ENCODE peak calls at places on chromosomes 16 and 17, in five cellular contexts. One of them, this sample, is unnamed. For H3K36me3, the result is how much of the 10 kb centered on the place peaks cover.

GRCh38 chr17:32494621-32495346 is 8.0 kb downstream of the CDK5R1 start:
- DNase-seq in pancreas: no peak
- DNase-seq in heart right ventricle: no peak
- DNase-seq in right atrium auricular region: no peak
- DNase-seq in spleen: peak
- DNase-seq in this sample: peak

GRCh38 chr17:5785867-5786509 is 201.7 kb upstream of the NLRP1 start:
- DNase-seq in heart right ventricle: no peak
- DNase-seq in pancreas: no peak
- DNase-seq in right atrium auricular region: no peak
- DNase-seq in spleen: no peak
- DNase-seq in this sample: no peak

GRCh38 chr17:14245002-14245401 is 8.3 kb upstream of the CDRT15 start:
- DNase-seq in heart right ventricle: no peak
- DNase-seq in pancreas: no peak
- DNase-seq in spleen: no peak
- DNase-seq in right atrium auricular region: no peak
- DNase-seq in this sample: no peak

GRCh38 chr17:16005641-16006040 is 6.0 kb downstream of the TTC19 start:
- DNase-seq in pancreas: no peak
- DNase-seq in spleen: no peak
- DNase-seq in right atrium auricular region: no peak
- DNase-seq in heart right ventricle: no peak
- DNase-seq in this sample: no peak

GRCh38 chr16:78579020-78579419 is 479.6 kb downstream of the WWOX start:
- DNase-seq in heart right ventricle: no peak
- DNase-seq in pancreas: no peak
- DNase-seq in right atrium auricular region: no peak
- DNase-seq in spleen: no peak
- DNase-seq in this sample: no peak

GRCh38 chr17:80709090-80709695 is 164.6 kb downstream of the RPTOR start:
- DNase-seq in right atrium auricular region: no peak
- DNase-seq in pancreas: no peak
- DNase-seq in heart right ventricle: no peak
- DNase-seq in spleen: no peak
- DNase-seq in this sample: no peak

GRCh38 chr16:54817432-54817831 is 113.2 kb upstream of the IRX5 start:
- DNase-seq in pancreas: no peak
- DNase-seq in right atrium auricular region: no peak
- DNase-seq in spleen: no peak
- DNase-seq in heart right ventricle: peak
- DNase-seq in this sample: no peak

GRCh38 chr16:17014484-17015121 is 456.2 kb downstream of the XYLT1 start:
- DNase-seq in right atrium auricular region: no peak
- DNase-seq in pancreas: no peak
- DNase-seq in spleen: no peak
- DNase-seq in heart right ventricle: no peak
- DNase-seq in this sample: no peak

GRCh38 chr16:87384162-87384999 is 805 bp upstream of the FBXO31 start:
- DNase-seq in pancreas: peak
- DNase-seq in spleen: peak
- DNase-seq in right atrium auricular region: no peak
- DNase-seq in heart right ventricle: no peak
- DNase-seq in this sample: peak

GRCh38 chr17:60059082-60059481 is 19.6 kb downstream of the HEATR6 start:
- DNase-seq in spleen: no peak
- DNase-seq in pancreas: no peak
- DNase-seq in heart right ventricle: no peak
- DNase-seq in right atrium auricular region: no peak
- DNase-seq in this sample: no peak

GRCh38 chr17:40727447-40728231 is 24.1 kb upstream of the KRT24 start:
- DNase-seq in pancreas: no peak
- DNase-seq in heart right ventricle: no peak
- DNase-seq in spleen: no peak
- DNase-seq in right atrium auricular region: no peak
- DNase-seq in this sample: no peak

GRCh38 chr17:63173903-63174302 is 207.9 kb downstream of the TANC2 start:
- DNase-seq in spleen: no peak
- DNase-seq in right atrium auricular region: no peak
- DNase-seq in pancreas: no peak
- DNase-seq in heart right ventricle: no peak
- DNase-seq in this sample: no peak

GRCh38 chr17:13462673-13463124 is 139.0 kb downstream of the HS3ST3A1 start:
- DNase-seq in spleen: no peak
- DNase-seq in right atrium auricular region: no peak
- DNase-seq in pancreas: no peak
- DNase-seq in heart right ventricle: no peak
- DNase-seq in this sample: no peak

GRCh38 chr16:1895949-1896675 is 22.1 kb downstream of the HS3ST6 start:
- DNase-seq in heart right ventricle: no peak
- DNase-seq in pancreas: no peak
- DNase-seq in right atrium auricular region: no peak
- DNase-seq in spleen: no peak
- DNase-seq in this sample: no peak

GRCh38 chr16:21574372-21574771 is 25.0 kb upstream of the METTL9 start:
- DNase-seq in spleen: no peak
- DNase-seq in heart right ventricle: no peak
- DNase-seq in right atrium auricular region: peak
- DNase-seq in pancreas: no peak
- DNase-seq in this sample: peak

GRCh38 chr16:28823291-28823718 is 506 bp downstream of the ATXN2L start:
- DNase-seq in pancreas: peak
- DNase-seq in right atrium auricular region: no peak
- DNase-seq in spleen: no peak
- DNase-seq in heart right ventricle: no peak
- DNase-seq in this sample: no peak

GRCh38 chr16:2295056-2295798 is 27.3 kb upstream of the RNPS1 start:
- DNase-seq in pancreas: no peak
- DNase-seq in spleen: peak
- DNase-seq in right atrium auricular region: no peak
- DNase-seq in heart right ventricle: no peak
- DNase-seq in this sample: no peak

GRCh38 chr17:80940171-80941123 is 51.2 kb upstream of the CHMP6 start:
- DNase-seq in pancreas: peak
- DNase-seq in right atrium auricular region: no peak
- DNase-seq in heart right ventricle: no peak
- DNase-seq in spleen: peak
- DNase-seq in this sample: no peak

GRCh38 chr16:12801511-12802042 is 2.1 kb downstream of the CPPED1 start:
- DNase-seq in spleen: no peak
- DNase-seq in heart right ventricle: no peak
- DNase-seq in right atrium auricular region: no peak
- DNase-seq in pancreas: no peak
- DNase-seq in this sample: no peak

GRCh38 chr16:78469787-78470186 is 370.3 kb downstream of the WWOX start:
- DNase-seq in heart right ventricle: no peak
- DNase-seq in pancreas: no peak
- DNase-seq in spleen: no peak
- DNase-seq in right atrium auricular region: no peak
- DNase-seq in this sample: no peak

GRCh38 chr16:9670058-9670457 is 512.2 kb downstream of the GRIN2A start:
- DNase-seq in right atrium auricular region: no peak
- DNase-seq in spleen: no peak
- DNase-seq in pancreas: no peak
- DNase-seq in heart right ventricle: no peak
- DNase-seq in this sample: no peak

GRCh38 chr16:4890686-4891085 is 43.4 kb downstream of the UBN1 start:
- DNase-seq in pancreas: no peak
- DNase-seq in heart right ventricle: no peak
- DNase-seq in right atrium auricular region: no peak
- DNase-seq in spleen: no peak
- DNase-seq in this sample: no peak

GRCh38 chr16:78809535-78809934 is 710.1 kb downstream of the WWOX start:
- DNase-seq in pancreas: no peak
- DNase-seq in heart right ventricle: no peak
- DNase-seq in spleen: no peak
- DNase-seq in right atrium auricular region: no peak
- DNase-seq in this sample: no peak

GRCh38 chr17:80785477-80786178 is 206.0 kb upstream of the CHMP6 start:
- DNase-seq in pancreas: peak
- DNase-seq in spleen: no peak
- DNase-seq in heart right ventricle: no peak
- DNase-seq in right atrium auricular region: no peak
- DNase-seq in this sample: no peak

GRCh38 chr17:48612854-48613691 is 2.0 kb downstream of the HOXB8 start:
- DNase-seq in right atrium auricular region: no peak
- DNase-seq in spleen: peak
- DNase-seq in heart right ventricle: no peak
- DNase-seq in pancreas: peak
- DNase-seq in this sample: no peak

GRCh38 chr16:75624921-75625334 is 1.8 kb upstream of the ADAT1 start:
- DNase-seq in spleen: no peak
- DNase-seq in heart right ventricle: no peak
- DNase-seq in pancreas: no peak
- DNase-seq in right atrium auricular region: no peak
- DNase-seq in this sample: no peak
- H3K36me3 ChIP-seq in spleen: under half
- H3K36me3 ChIP-seq in heart right ventricle: half or more
- H3K36me3 ChIP-seq in pancreas: under half
- H3K36me3 ChIP-seq in right atrium auricular region: under half
- H3K36me3 ChIP-seq in this sample: under half

GRCh38 chr17:34765291-34765690 is 185.9 kb downstream of the TMEM132E start:
- DNase-seq in pancreas: no peak
- DNase-seq in right atrium auricular region: no peak
- DNase-seq in heart right ventricle: no peak
- DNase-seq in spleen: no peak
- DNase-seq in this sample: no peak
- H3K27ac ChIP-seq in pancreas: no peak
- H3K27ac ChIP-seq in right atrium auricular region: no peak
- H3K27ac ChIP-seq in heart right ventricle: no peak
- H3K27ac ChIP-seq in spleen: no peak
- H3K27ac ChIP-seq in this sample: no peak

GRCh38 chr17:82787081-82787848 is 35.4 kb downstream of the TBCD start:
- DNase-seq in pancreas: no peak
- DNase-seq in spleen: no peak
- DNase-seq in right atrium auricular region: peak
- DNase-seq in heart right ventricle: no peak
- DNase-seq in this sample: no peak
- H3K36me3 ChIP-seq in pancreas: under half
- H3K36me3 ChIP-seq in spleen: under half
- H3K36me3 ChIP-seq in right atrium auricular region: under half
- H3K36me3 ChIP-seq in heart right ventricle: under half
- H3K36me3 ChIP-seq in this sample: under half

DNA sequence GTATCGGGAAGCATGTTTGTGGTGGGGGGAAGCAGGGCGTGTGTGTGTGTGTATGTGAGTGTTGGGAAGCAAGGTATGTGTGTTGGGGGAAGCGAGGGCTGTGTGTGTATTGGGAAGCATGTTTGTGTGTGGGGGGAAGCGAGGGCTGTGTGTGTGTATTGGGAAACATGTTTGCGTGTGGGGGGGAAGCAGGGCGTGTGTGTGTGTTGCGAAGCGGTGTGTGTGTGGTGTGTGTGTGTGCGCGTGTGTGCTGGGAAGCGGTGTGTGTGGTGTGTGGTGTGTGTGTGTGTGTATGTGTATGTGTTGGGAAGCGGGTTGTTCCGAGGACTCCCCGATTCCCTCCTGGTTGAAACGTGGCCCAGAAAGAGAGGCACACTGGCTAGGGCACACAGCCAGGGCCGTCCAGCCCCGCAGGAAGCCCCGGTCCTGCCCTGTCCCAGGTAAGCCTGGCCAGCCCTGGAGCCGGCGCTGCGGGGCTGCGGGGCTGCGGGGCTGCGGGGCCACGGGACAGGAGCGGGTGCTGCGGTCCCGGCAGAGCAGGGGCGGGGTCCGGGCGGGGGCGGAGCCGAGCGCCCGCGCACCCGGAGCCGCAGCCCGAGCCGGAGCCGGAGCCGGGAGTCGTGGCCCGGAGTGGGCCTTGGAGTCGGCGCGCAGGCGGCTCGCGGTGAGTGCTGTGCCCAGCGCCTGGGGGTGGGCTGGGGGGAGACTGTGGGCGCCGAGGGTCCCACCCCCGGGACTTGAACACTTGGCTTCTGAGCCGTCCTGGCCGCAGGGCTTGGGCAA is at the start of gene NOD2:
- DNase-seq in right atrium auricular region: no peak
- DNase-seq in pancreas: peak
- DNase-seq in spleen: peak
- DNase-seq in heart right ventricle: no peak
- DNase-seq in this sample: no peak
- H3K27ac ChIP-seq in right atrium auricular region: no peak
- H3K27ac ChIP-seq in pancreas: no peak
- H3K27ac ChIP-seq in spleen: no peak
- H3K27ac ChIP-seq in heart right ventricle: peak
- H3K27ac ChIP-seq in this sample: peak

DNA sequence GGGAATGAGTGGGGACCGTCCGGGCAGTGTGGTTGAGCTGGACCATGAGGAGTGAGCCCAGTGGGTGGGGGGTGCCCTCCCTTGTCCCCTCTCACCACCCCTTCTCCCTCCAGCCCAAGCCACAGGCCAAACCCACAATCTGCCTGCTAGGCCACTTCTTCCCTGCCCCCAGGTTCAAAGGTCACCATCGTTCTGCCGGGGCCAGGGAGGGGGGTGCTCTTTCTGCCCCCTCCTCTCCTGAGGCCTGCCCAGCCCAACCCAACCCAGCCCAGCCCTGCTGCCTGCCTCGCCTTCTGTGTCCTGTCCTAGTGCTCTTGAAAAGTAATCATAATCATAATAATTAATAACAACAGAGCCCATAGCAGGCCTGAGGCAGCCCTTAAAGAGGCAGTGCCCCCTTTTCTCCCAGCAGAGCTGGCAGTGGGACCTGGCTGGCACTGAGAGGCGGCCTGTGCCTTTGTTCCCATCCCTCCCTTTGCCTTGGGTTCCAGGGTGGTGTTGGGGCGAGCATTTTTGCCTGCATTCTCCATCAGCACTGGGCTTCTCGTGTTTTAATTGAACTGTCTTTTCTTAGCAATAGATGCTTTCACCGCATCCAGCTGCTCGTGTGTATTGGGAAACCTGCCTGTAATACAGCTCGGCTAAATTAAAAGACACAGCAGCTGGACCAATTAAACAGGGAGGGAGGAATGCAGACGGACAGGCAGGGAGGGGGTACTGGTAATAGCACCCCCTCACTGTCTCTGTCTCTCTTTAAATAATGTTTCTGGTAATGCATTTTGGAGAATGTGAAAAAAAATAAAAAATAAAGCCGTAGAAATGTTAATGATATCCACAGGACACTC is 46.7 kb downstream of the SREBF1 start:
- DNase-seq in right atrium auricular region: no peak
- DNase-seq in heart right ventricle: no peak
- DNase-seq in spleen: no peak
- DNase-seq in pancreas: no peak
- DNase-seq in this sample: no peak
- H3K36me3 ChIP-seq in right atrium auricular region: under half
- H3K36me3 ChIP-seq in heart right ventricle: under half
- H3K36me3 ChIP-seq in spleen: under half
- H3K36me3 ChIP-seq in pancreas: under half
- H3K36me3 ChIP-seq in this sample: under half